ENCODE peak calls at places on chromosome 13, in six cellular contexts. One of them, this sample, is unnamed.

GRCh38 chr13:98879965-98880364 is 97.9 kb downstream of the DOCK9 start:
- DNase-seq in cardiac fibroblast: no peak
- DNase-seq in WERI-Rb-1: no peak
- DNase-seq in GM23338: no peak
- DNase-seq in IMR-90: no peak
- DNase-seq in fibroblast of lung: no peak
- DNase-seq in this sample: no peak

GRCh38 chr13:41988244-41988643 is 27.3 kb upstream of the VWA8 start:
- DNase-seq in fibroblast of lung: no peak
- DNase-seq in GM23338: no peak
- DNase-seq in IMR-90: no peak
- DNase-seq in cardiac fibroblast: no peak
- DNase-seq in WERI-Rb-1: no peak
- DNase-seq in this sample: no peak

GRCh38 chr13:27120811-27121210 is 50.8 kb downstream of the USP12 start:
- DNase-seq in GM23338: no peak
- DNase-seq in cardiac fibroblast: no peak
- DNase-seq in fibroblast of lung: no peak
- DNase-seq in WERI-Rb-1: no peak
- DNase-seq in IMR-90: peak; percentile 28
- DNase-seq in this sample: no peak

GRCh38 chr13:28423010-28423409 is 71.9 kb downstream of the FLT1 start:
- DNase-seq in fibroblast of lung: no peak
- DNase-seq in GM23338: no peak
- DNase-seq in cardiac fibroblast: no peak
- DNase-seq in WERI-Rb-1: no peak
- DNase-seq in IMR-90: no peak
- DNase-seq in this sample: no peak

GRCh38 chr13:110702591-110703526 is 3.1 kb downstream of the CARS2 start:
- DNase-seq in GM23338: no peak
- DNase-seq in fibroblast of lung: peak; percentile 61
- DNase-seq in WERI-Rb-1: no peak
- DNase-seq in cardiac fibroblast: no peak
- DNase-seq in IMR-90: peak; percentile 62
- DNase-seq in this sample: no peak

GRCh38 chr13:42047561-42048322 is 706 bp upstream of the DGKH start:
- DNase-seq in GM23338: peak; percentile 71
- DNase-seq in cardiac fibroblast: peak; percentile 78
- DNase-seq in WERI-Rb-1: peak; percentile 28
- DNase-seq in IMR-90: peak; percentile 70
- DNase-seq in fibroblast of lung: peak; percentile 73
- DNase-seq in this sample: peak; percentile 47

GRCh38 chr13:32309812-32310706 is 5.1 kb downstream of the ZAR1L start:
- DNase-seq in cardiac fibroblast: peak; percentile 82
- DNase-seq in fibroblast of lung: peak; percentile 83
- DNase-seq in IMR-90: peak; percentile 72
- DNase-seq in WERI-Rb-1: peak; percentile 23
- DNase-seq in GM23338: peak; percentile 74
- DNase-seq in this sample: no peak

GRCh38 chr13:52615817-52616216 is 26.4 kb upstream of the HNRNPA1L2 start:
- DNase-seq in cardiac fibroblast: no peak
- DNase-seq in fibroblast of lung: no peak
- DNase-seq in IMR-90: no peak
- DNase-seq in WERI-Rb-1: no peak
- DNase-seq in GM23338: no peak
- DNase-seq in this sample: no peak

GRCh38 chr13:20494656-20495055 is 31.0 kb downstream of the CRYL1 start:
- DNase-seq in WERI-Rb-1: no peak
- DNase-seq in GM23338: no peak
- DNase-seq in cardiac fibroblast: no peak
- DNase-seq in fibroblast of lung: no peak
- DNase-seq in IMR-90: no peak
- DNase-seq in this sample: no peak

GRCh38 chr13:80884031-80884785 is 543.3 kb upstream of the SPRY2 start:
- DNase-seq in fibroblast of lung: no peak
- DNase-seq in cardiac fibroblast: no peak
- DNase-seq in GM23338: no peak
- DNase-seq in WERI-Rb-1: no peak
- DNase-seq in IMR-90: no peak
- DNase-seq in this sample: no peak

GRCh38 chr13:50708461-50708860 is 135.0 kb downstream of the DLEU7 start:
- DNase-seq in fibroblast of lung: no peak
- DNase-seq in IMR-90: no peak
- DNase-seq in WERI-Rb-1: no peak
- DNase-seq in GM23338: no peak
- DNase-seq in cardiac fibroblast: peak; percentile 50
- DNase-seq in this sample: no peak

GRCh38 chr13:26508885-26509284 is 48.6 kb upstream of the WASF3 start:
- DNase-seq in WERI-Rb-1: no peak
- DNase-seq in fibroblast of lung: peak; percentile 98
- DNase-seq in cardiac fibroblast: peak; percentile 86
- DNase-seq in IMR-90: peak; percentile 95
- DNase-seq in GM23338: no peak
- DNase-seq in this sample: no peak

GRCh38 chr13:76937416-76937815 is 10.9 kb upstream of the ACOD1 start:
- DNase-seq in GM23338: no peak
- DNase-seq in fibroblast of lung: peak; percentile 99
- DNase-seq in IMR-90: peak; percentile 97
- DNase-seq in WERI-Rb-1: no peak
- DNase-seq in cardiac fibroblast: peak; percentile 94
- DNase-seq in this sample: no peak

GRCh38 chr13:25292301-25292700 is 5.0 kb upstream of the MTMR6 start:
- DNase-seq in IMR-90: peak; percentile 47
- DNase-seq in WERI-Rb-1: peak; percentile 82
- DNase-seq in cardiac fibroblast: peak; percentile 17
- DNase-seq in fibroblast of lung: peak; percentile 27
- DNase-seq in GM23338: peak; percentile 57
- DNase-seq in this sample: peak; percentile 58

GRCh38 chr13:80751854-80752253 is 410.9 kb upstream of the SPRY2 start:
- DNase-seq in WERI-Rb-1: no peak
- DNase-seq in cardiac fibroblast: no peak
- DNase-seq in fibroblast of lung: no peak
- DNase-seq in IMR-90: no peak
- DNase-seq in GM23338: no peak
- DNase-seq in this sample: no peak

GRCh38 chr13:44399045-44399444 is 25.4 kb downstream of the SERP2 start:
- DNase-seq in GM23338: no peak
- DNase-seq in cardiac fibroblast: no peak
- DNase-seq in IMR-90: no peak
- DNase-seq in WERI-Rb-1: no peak
- DNase-seq in fibroblast of lung: no peak
- DNase-seq in this sample: no peak

GRCh38 chr13:24617394-24618218 is 62.6 kb upstream of the ATP12A start:
- DNase-seq in GM23338: no peak
- DNase-seq in fibroblast of lung: no peak
- DNase-seq in cardiac fibroblast: no peak
- DNase-seq in IMR-90: no peak
- DNase-seq in WERI-Rb-1: no peak
- DNase-seq in this sample: no peak

GRCh38 chr13:79423801-79424642 is 18.0 kb upstream of the RBM26 start:
- DNase-seq in GM23338: peak; percentile 75
- DNase-seq in cardiac fibroblast: peak; percentile 77
- DNase-seq in IMR-90: peak; percentile 63
- DNase-seq in fibroblast of lung: peak; percentile 76
- DNase-seq in WERI-Rb-1: no peak
- DNase-seq in this sample: no peak

GRCh38 chr13:113997845-113998751 is 24.2 kb upstream of the C13orf46 start:
- DNase-seq in IMR-90: peak; percentile 79
- DNase-seq in fibroblast of lung: peak; percentile 95
- DNase-seq in GM23338: no peak
- DNase-seq in cardiac fibroblast: peak; percentile 69
- DNase-seq in WERI-Rb-1: no peak
- DNase-seq in this sample: peak; percentile 57

GRCh38 chr13:50722437-50723125 is 120.9 kb downstream of the DLEU7 start:
- DNase-seq in GM23338: no peak
- DNase-seq in WERI-Rb-1: no peak
- DNase-seq in fibroblast of lung: no peak
- DNase-seq in IMR-90: no peak
- DNase-seq in cardiac fibroblast: no peak
- DNase-seq in this sample: no peak

GRCh38 chr13:31913459-31913858 is 118.1 kb upstream of the FRY start:
- DNase-seq in IMR-90: no peak
- DNase-seq in WERI-Rb-1: no peak
- DNase-seq in GM23338: no peak
- DNase-seq in fibroblast of lung: peak; percentile 6
- DNase-seq in cardiac fibroblast: peak; percentile 11
- DNase-seq in this sample: no peak

GRCh38 chr13:29847501-29847983 is 2.9 kb downstream of the UBL3 start:
- DNase-seq in GM23338: no peak
- DNase-seq in fibroblast of lung: peak; percentile 59
- DNase-seq in IMR-90: peak; percentile 64
- DNase-seq in cardiac fibroblast: peak; percentile 56
- DNase-seq in WERI-Rb-1: no peak
- DNase-seq in this sample: no peak

GRCh38 chr13:35888327-35888940 is 242.7 kb downstream of the DCLK1 start:
- DNase-seq in IMR-90: peak; percentile 18
- DNase-seq in GM23338: no peak
- DNase-seq in cardiac fibroblast: peak; percentile 15
- DNase-seq in fibroblast of lung: peak; percentile 15
- DNase-seq in WERI-Rb-1: no peak
- DNase-seq in this sample: no peak

GRCh38 chr13:114318624-114319023 is 4.3 kb downstream of the CHAMP1 start:
- DNase-seq in GM23338: no peak
- DNase-seq in WERI-Rb-1: no peak
- DNase-seq in IMR-90: no peak
- DNase-seq in cardiac fibroblast: no peak
- DNase-seq in fibroblast of lung: no peak
- DNase-seq in this sample: no peak

GRCh38 chr13:74133657-74134201 is 475 bp downstream of the KLF12 start:
- DNase-seq in cardiac fibroblast: peak; percentile 98
- DNase-seq in GM23338: peak; percentile 85
- DNase-seq in IMR-90: peak; percentile 95
- DNase-seq in WERI-Rb-1: peak; percentile 84
- DNase-seq in fibroblast of lung: peak; percentile 97
- DNase-seq in this sample: peak; percentile 82

GRCh38 chr13:100363351-100363750 is 225.2 kb downstream of the GGACT start:
- DNase-seq in fibroblast of lung: peak; percentile 55
- DNase-seq in cardiac fibroblast: peak; percentile 44
- DNase-seq in GM23338: no peak
- DNase-seq in WERI-Rb-1: no peak
- DNase-seq in IMR-90: peak; percentile 70
- DNase-seq in this sample: no peak

DNA sequence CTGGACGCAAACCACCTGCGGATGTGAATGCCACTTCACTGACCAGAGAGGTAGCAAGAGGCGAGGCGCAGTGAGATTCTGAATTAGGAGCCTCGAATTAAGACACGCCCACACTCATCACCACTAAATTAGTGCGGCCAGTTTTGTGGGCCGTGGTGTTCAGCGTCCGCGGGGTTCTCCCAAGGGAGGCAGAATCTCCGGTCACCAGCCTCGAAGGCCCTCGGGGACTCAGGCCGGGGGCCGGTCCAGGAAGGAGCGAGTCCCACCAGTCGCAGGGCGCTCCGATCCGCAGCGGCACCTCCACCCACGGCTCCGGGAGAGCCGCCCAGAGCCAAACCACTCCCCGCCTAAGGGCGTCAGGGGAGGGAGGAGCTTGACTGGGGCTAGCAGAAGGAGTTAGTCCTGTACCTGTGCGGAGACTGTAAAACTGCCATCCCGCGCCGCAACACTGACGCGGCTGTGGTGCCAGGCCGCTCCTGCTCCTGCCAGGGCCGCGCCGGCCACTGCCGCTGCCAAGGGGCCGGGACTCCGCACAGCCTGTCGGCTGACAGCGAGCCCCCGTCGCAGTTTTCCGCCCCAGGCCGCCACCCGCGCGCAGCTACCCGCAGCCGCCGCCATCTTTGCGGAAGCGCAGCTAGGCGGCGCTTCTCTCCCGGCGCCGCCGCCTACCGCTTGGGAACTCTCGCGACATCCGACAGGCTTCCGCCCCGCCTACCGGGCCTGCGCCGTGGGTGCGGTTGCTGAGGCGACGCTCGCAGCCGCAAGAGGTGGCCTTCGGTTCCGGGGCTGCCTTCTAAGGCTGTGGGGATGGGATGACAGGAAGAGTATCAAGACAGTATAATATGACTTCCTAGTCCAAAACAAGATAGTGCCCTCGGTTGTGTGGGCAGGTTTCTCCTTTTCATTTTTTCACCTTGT is at the start of gene MICU2:
- DNase-seq in WERI-Rb-1: peak; percentile 97
- DNase-seq in IMR-90: peak; percentile 93
- DNase-seq in cardiac fibroblast: peak; percentile 94
- DNase-seq in fibroblast of lung: peak; percentile 92
- DNase-seq in GM23338: peak; percentile 97
- DNase-seq in this sample: peak; percentile 96
- TF ChIP-seq CTCF in WERI-Rb-1: no peak
- TF ChIP-seq CTCF in IMR-90: no peak
- TF ChIP-seq CTCF in cardiac fibroblast: no peak
- TF ChIP-seq CTCF in fibroblast of lung: no peak
- TF ChIP-seq CTCF in GM23338: no peak
- TF ChIP-seq CTCF in this sample: peak; percentile 32

GRCh38 chr13:112931028-112931934 is 37.7 kb upstream of the MCF2L start:
- DNase-seq in cardiac fibroblast: peak; percentile 81
- DNase-seq in fibroblast of lung: peak; percentile 66
- DNase-seq in GM23338: peak; percentile 74
- DNase-seq in WERI-Rb-1: peak; percentile 88
- DNase-seq in IMR-90: peak; percentile 76
- DNase-seq in this sample: peak; percentile 71
- TF ChIP-seq CTCF in cardiac fibroblast: peak; percentile 85
- TF ChIP-seq CTCF in fibroblast of lung: peak; percentile 76
- TF ChIP-seq CTCF in GM23338: peak; percentile 59
- TF ChIP-seq CTCF in WERI-Rb-1: peak; percentile 97
- TF ChIP-seq CTCF in IMR-90: peak; percentile 67
- TF ChIP-seq CTCF in this sample: peak; percentile 56

GRCh38 chr13:94664889-94665288 is 47.5 kb downstream of the SOX21 start:
- DNase-seq in fibroblast of lung: no peak
- DNase-seq in cardiac fibroblast: no peak
- DNase-seq in WERI-Rb-1: no peak
- DNase-seq in IMR-90: no peak
- DNase-seq in GM23338: no peak
- DNase-seq in this sample: no peak

GRCh38 chr13:94661396-94661795 is 50.9 kb downstream of the SOX21 start:
- DNase-seq in cardiac fibroblast: no peak
- DNase-seq in IMR-90: no peak
- DNase-seq in GM23338: no peak
- DNase-seq in fibroblast of lung: no peak
- DNase-seq in WERI-Rb-1: no peak
- DNase-seq in this sample: no peak

GRCh38 chr13:94662274-94662945 is 49.9 kb downstream of the SOX21 start:
- DNase-seq in cardiac fibroblast: no peak
- DNase-seq in IMR-90: no peak
- DNase-seq in fibroblast of lung: peak; percentile 20
- DNase-seq in WERI-Rb-1: no peak
- DNase-seq in GM23338: no peak
- DNase-seq in this sample: no peak

GRCh38 chr13:94667190-94667589 is 45.2 kb downstream of the SOX21 start:
- DNase-seq in WERI-Rb-1: no peak
- DNase-seq in fibroblast of lung: no peak
- DNase-seq in IMR-90: no peak
- DNase-seq in cardiac fibroblast: no peak
- DNase-seq in GM23338: no peak
- DNase-seq in this sample: no peak

GRCh38 chr13:94666065-94666464 is 46.3 kb downstream of the SOX21 start:
- DNase-seq in WERI-Rb-1: no peak
- DNase-seq in cardiac fibroblast: no peak
- DNase-seq in fibroblast of lung: no peak
- DNase-seq in GM23338: no peak
- DNase-seq in IMR-90: no peak
- DNase-seq in this sample: no peak
- TF ChIP-seq CTCF in WERI-Rb-1: no peak
- TF ChIP-seq CTCF in cardiac fibroblast: no peak
- TF ChIP-seq CTCF in fibroblast of lung: no peak
- TF ChIP-seq CTCF in GM23338: no peak
- TF ChIP-seq CTCF in IMR-90: no peak
- TF ChIP-seq CTCF in this sample: no peak

GRCh38 chr13:103788061-103788652 is 721.9 kb upstream of the SLC10A2 start:
- DNase-seq in cardiac fibroblast: no peak
- DNase-seq in fibroblast of lung: peak; percentile 0
- DNase-seq in WERI-Rb-1: peak; percentile 61
- DNase-seq in GM23338: peak; percentile 39
- DNase-seq in IMR-90: no peak
- DNase-seq in this sample: peak; percentile 22
- TF ChIP-seq CTCF in cardiac fibroblast: peak; percentile 5
- TF ChIP-seq CTCF in fibroblast of lung: peak; percentile 20
- TF ChIP-seq CTCF in WERI-Rb-1: peak; percentile 62
- TF ChIP-seq CTCF in GM23338: peak; percentile 61
- TF ChIP-seq CTCF in IMR-90: no peak
- TF ChIP-seq CTCF in this sample: peak; percentile 43

This sample was measured in glutamatergic neuron.